ENCODE peak calls at places on chromosome 17, in six cellular contexts. S is GM12892; O is midbrain; H is activated CD8-positive, alpha-beta memory T cell treated with anti-CD3 and anti-CD28 coated beads, Interleukin-2, amount 50 U/mL, for 4 hours; D is bronchial epithelial cell; T is naive B cell. N is an unnamed sample.

GRCh38 chr17:52721932-52722331 is 563.4 kb upstream of the CA10 start:
- DNase-seq in H (no peak), O (no peak), S (no peak), D (no peak), T (no peak), N (no peak)

GRCh38 chr17:8966926-8967325 is 1.4 kb upstream of the PIK3R5 start:
- DNase-seq in T (peak; percentile 29), S (no peak), H (no peak), O (peak; percentile 14), D (no peak), N (no peak)

GRCh38 chr17:19022128-19022527 is 17.6 kb upstream of the FAM83G start:
- DNase-seq in D (no peak), T (no peak), H (no peak), O (no peak), S (no peak), N (no peak)

GRCh38 chr17:15944720-15945492 is at the start of gene ADORA2B:
- DNase-seq in D (peak; percentile 40), S (peak; percentile 62), H (peak; percentile 51), O (peak; percentile 34), T (no peak), N (peak; percentile 72)

GRCh38 chr17:56656961-56657360 is 63.5 kb downstream of the NOG start:
- DNase-seq in T (no peak), O (no peak), D (no peak), H (no peak), S (no peak), N (no peak)

GRCh38 chr17:43974541-43975315 is 21.0 kb upstream of the PYY start:
- DNase-seq in S (no peak), H (no peak), T (no peak), D (no peak), O (no peak), N (no peak)

GRCh38 chr17:10105513-10106001 is 92.8 kb downstream of the GAS7 start:
- DNase-seq in D (peak; percentile 61), O (no peak), H (no peak), S (no peak), T (no peak), N (no peak)

GRCh38 chr17:32323784-32324590 is 18.0 kb downstream of the C17orf75 start:
- DNase-seq in S (no peak), D (peak; percentile 26), H (peak; percentile 18), T (peak; percentile 10), O (peak; percentile 14), N (peak; percentile 73)

GRCh38 chr17:39662551-39663339 is 2.4 kb upstream of the TCAP start:
- DNase-seq in H (no peak), O (no peak), D (no peak), S (no peak), T (no peak), N (no peak)

GRCh38 chr17:75774988-75775668 is 9.5 kb upstream of the UNK start:
- DNase-seq in S (no peak), D (peak; percentile 79), H (no peak), T (no peak), O (no peak), N (no peak)

GRCh38 chr17:79393358-79394038 is 217.4 kb downstream of the RBFOX3 start:
- DNase-seq in D (peak; percentile 34), T (peak; percentile 71), O (peak; percentile 86), H (peak; percentile 69), S (peak; percentile 79), N (no peak)

GRCh38 chr17:40632206-40632605 is 15.4 kb downstream of the SMARCE1 start:
- DNase-seq in O (no peak), T (no peak), D (no peak), H (no peak), S (no peak), N (no peak)

GRCh38 chr17:45031231-45032149 is 19.9 kb downstream of the DCAKD start:
- DNase-seq in H (no peak), D (no peak), O (no peak), S (no peak), T (no peak), N (peak; percentile 35)

GRCh38 chr17:40718904-40719303 is 15.4 kb upstream of the KRT24 start:
- DNase-seq in D (no peak), O (no peak), T (no peak), S (no peak), H (no peak), N (no peak)